ENCODE peak calls at places on chromosome 5, in four cellular contexts. X, K, B and Q are unnamed samples.

GRCh38 chr5:112908854-112909253 is 13.2 kb downstream of the REEP5 start:
- DNase-seq in B (no peak), X (no peak), K (no peak), Q (no peak)

GRCh38 chr5:14206028-14206725 is 63.0 kb downstream of the TRIO start:
- DNase-seq in X (no peak), B (no peak), K (no peak), Q (no peak)

GRCh38 chr5:113156271-113156878 is 179.8 kb downstream of the DCP2 start:
- DNase-seq in K (no peak), B (no peak), X (no peak), Q (no peak)

GRCh38 chr5:1007681-1008450 is 736 bp upstream of the NKD2 start:
- DNase-seq in B (no peak), X (no peak), K (no peak), Q (no peak)

GRCh38 chr5:103743455-103743854 is 180.9 kb upstream of the NUDT12 start:
- DNase-seq in X (no peak), K (no peak), B (no peak), Q (no peak)

GRCh38 chr5:59069438-59070079 is 486.7 kb downstream of the RAB3C start:
- DNase-seq in X (no peak), K (peak), B (no peak), Q (no peak)

GRCh38 chr5:72596956-72597355 is 89.7 kb upstream of the ZNF366 start:
- DNase-seq in B (no peak), X (no peak), K (no peak), Q (no peak)

GRCh38 chr5:159878988-159879471 is 37.3 kb upstream of the ADRA1B start:
- DNase-seq in X (no peak), K (peak), B (peak), Q (no peak)

GRCh38 chr5:150517272-150518152 is 9.6 kb downstream of the NDST1 start:
- DNase-seq in B (no peak), X (no peak), K (peak), Q (no peak)

DNA sequence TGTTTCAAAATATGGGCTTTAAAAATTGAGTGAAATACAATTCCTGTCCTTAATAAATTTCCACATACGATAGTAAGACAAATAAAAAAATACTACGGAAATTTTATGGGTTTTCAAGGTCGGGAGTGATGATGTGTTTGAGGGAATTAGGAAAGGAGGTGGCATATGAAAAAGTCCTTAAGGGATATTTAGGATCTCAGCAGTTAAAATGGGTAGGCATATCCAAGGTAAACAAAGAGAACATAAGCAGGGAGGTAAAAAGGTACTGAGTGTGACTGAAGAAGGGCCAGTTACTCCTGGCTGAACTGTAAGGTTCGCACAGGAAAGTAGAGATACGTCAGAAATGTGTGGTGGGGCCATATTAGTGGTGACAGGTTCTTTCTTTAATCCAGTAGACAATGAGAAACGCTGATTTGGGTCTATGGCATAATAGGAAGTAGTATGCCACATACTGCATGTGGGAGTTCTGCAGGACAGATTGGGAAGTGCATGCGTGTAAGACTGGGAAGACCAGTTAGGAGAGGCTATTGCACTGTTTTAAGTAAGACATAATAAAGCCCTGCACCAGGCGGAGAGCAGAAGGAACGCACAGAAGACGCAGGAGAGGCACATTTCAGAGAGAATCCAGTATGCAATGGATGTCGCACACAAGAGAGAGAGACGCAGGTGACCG is 932 bp upstream of the HMGCR start:
- DNase-seq in K (peak), B (no peak), X (peak), Q (no peak)
- TF ChIP-seq POLR2A in K (no peak), B (no peak), X (no peak), Q (no peak)

GRCh38 chr5:148928141-148928540 is 101.7 kb downstream of the ADRB2 start:
- DNase-seq in B (no peak), K (no peak), X (no peak), Q (no peak)
- TF ChIP-seq POLR2AphosphoS5 in B (no peak), K (no peak), X (no peak), Q (no peak)

DNA sequence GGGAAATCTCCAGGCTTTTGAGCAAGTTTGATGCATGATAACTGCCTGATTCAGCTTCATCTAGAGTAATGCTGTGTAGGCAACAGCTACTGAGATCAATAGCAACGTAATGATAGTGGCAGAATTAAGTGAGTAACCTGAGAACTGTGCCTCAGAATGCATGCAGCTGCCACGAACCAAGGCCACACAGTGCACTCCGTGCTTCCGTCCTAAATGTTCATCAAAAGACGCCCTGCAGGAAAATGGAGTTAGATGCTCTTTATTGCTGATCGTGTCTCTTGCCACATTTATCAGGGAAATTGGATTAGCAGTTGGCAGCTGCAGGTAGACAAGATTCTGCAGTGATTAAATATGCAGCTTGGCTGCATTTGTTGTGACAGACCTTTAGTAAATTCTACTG is 107.8 kb upstream of the TLX3 start:
- DNase-seq in K (no peak), X (no peak), B (no peak), Q (no peak)
- TF ChIP-seq TAF1 in K (no peak), X (no peak), B (no peak), Q (no peak)

GRCh38 chr5:142926549-142926948 is 156.4 kb downstream of the ARHGAP26 start:
- DNase-seq in X (no peak), B (no peak), K (no peak), Q (no peak)
- TF ChIP-seq POLR2A in X (no peak), B (no peak), K (no peak), Q (no peak)

GRCh38 chr5:96087939-96088338 is 126.3 kb upstream of the ELL2 start:
- DNase-seq in B (no peak), X (no peak), K (no peak), Q (no peak)
- TF ChIP-seq POLR2AphosphoS5 in B (no peak), X (no peak), K (no peak), Q (no peak)

GRCh38 chr5:2756764-2757163 is 5.3 kb upstream of the IRX2 start:
- DNase-seq in K (no peak), B (no peak), X (no peak), Q (no peak)

GRCh38 chr5:2755371-2755715 is 3.9 kb upstream of the IRX2 start:
- DNase-seq in X (no peak), K (no peak), B (no peak), Q (no peak)

GRCh38 chr5:2754621-2755370 is 3.3 kb upstream of the IRX2 start:
- DNase-seq in B (no peak), K (no peak), X (no peak), Q (no peak)

GRCh38 chr5:2756211-2756746 is 4.8 kb upstream of the IRX2 start:
- DNase-seq in B (no peak), K (no peak), X (no peak), Q (no peak)

GRCh38 chr5:2755811-2756210 is 4.3 kb upstream of the IRX2 start:
- DNase-seq in X (no peak), K (no peak), B (no peak), Q (no peak)
- TF ChIP-seq TAF1 in X (no peak), K (no peak), B (no peak), Q (no peak)

GRCh38 chr5:12003680-12004079 is 99.4 kb upstream of the CTNND2 start:
- DNase-seq in X (no peak), K (no peak), B (peak), Q (no peak)

GRCh38 chr5:11992518-11992917 is 88.3 kb upstream of the CTNND2 start:
- DNase-seq in K (no peak), B (no peak), X (no peak), Q (no peak)

GRCh38 chr5:11997942-11998341 is 93.7 kb upstream of the CTNND2 start:
- DNase-seq in B (no peak), X (no peak), K (no peak), Q (no peak)

GRCh38 chr5:11998397-11998796 is 94.2 kb upstream of the CTNND2 start:
- DNase-seq in B (no peak), K (no peak), X (no peak), Q (no peak)
- TF ChIP-seq POLR2A in B (no peak), K (no peak), X (no peak), Q (no peak)

DNA sequence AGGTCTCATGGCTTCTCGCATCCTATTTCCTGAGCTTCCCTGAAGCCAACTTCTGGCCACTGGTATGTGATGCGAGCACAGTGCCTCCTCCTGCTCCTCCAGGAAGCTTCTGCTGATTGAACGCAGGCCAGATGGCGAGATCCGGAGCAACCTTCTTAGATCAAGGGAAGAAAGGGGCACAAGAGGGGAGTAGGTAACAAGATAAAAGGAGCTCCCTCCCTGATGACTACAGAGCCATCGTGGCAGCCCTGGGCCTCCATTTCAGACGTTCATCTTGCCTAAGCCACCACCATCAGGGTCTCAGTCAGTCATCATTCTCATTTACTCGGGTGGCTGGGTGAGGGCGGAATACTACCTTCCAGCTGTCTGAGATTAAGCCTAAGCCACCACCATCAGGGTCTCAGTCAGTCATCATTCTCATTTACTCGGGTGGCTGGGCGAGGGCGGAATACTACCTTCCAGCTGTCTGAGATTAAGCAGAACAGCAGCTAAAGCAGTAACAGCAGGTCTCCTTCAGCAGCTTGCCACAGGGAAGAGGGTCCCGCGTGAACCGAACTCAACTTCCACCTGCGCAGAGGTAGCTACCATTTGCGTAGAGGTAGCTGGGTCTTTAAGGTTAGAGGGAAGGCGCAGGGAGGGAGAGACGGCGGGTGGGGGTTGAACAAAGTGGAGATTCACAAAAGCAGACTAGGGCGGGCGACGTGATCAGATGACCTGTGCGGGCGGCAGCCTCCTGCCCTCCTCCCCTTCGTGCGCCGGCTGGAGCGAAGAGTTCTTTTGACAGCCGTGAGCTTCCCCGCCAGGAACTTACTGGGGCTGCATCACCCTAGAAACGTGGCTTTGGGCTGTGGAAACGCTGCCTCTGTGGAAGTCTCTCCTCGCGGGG is 27.9 kb upstream of the MGAT1 start:
- DNase-seq in B (no peak), X (no peak), K (no peak), Q (peak)
- TF ChIP-seq POLR2AphosphoS5 in B (peak), X (peak), K (no peak), Q (peak)

GRCh38 chr5:34735436-34736426 is 79.6 kb downstream of the RAI14 start:
- DNase-seq in B (no peak), K (no peak), X (no peak), Q (no peak)
- TF ChIP-seq TAF1 in B (no peak), K (no peak), X (no peak), Q (no peak)